ENCODE peak calls at places on chromosomes 7 and 10, in ten cellular contexts. M is endothelial cell of umbilical vein, E is fibroblast of lung, F is IMR-90, P is HepG2, V is hepatocyte, N is H1, Z is GM23248, X is SK-N-SH, K is PC-9. C is an unnamed sample. For H4K20me1 and H3K9me3, the result is how much of the 10 kb centered on the place peaks cover.

GRCh38 chr10:63700209-63700934 is 179.2 kb downstream of the REEP3 start:
- DNase-seq in N (no peak), V (peak), X (no peak), Z (peak), F (peak), M (peak), E (peak), P (no peak), K (peak), C (no peak)

GRCh38 chr7:9264395-9264794 is 831.0 kb downstream of the NXPH1 start:
- DNase-seq in F (no peak), X (no peak), V (no peak), M (no peak), Z (no peak), P (no peak), K (no peak), E (peak), N (no peak), C (no peak)

GRCh38 chr10:34698979-34699378 is 116.1 kb downstream of the PARD3 start:
- DNase-seq in Z (peak), M (peak), E (peak), N (no peak), V (no peak), P (no peak), X (no peak), F (peak), K (peak), C (no peak)

GRCh38 chr10:127720142-127720541 is 16.8 kb upstream of the FOXI2 start:
- DNase-seq in E (no peak), M (no peak), K (no peak), F (no peak), X (no peak), Z (no peak), V (no peak), N (no peak), P (no peak), C (no peak)

GRCh38 chr10:16745061-16745460 is 72.2 kb downstream of the RSU1 start:
- DNase-seq in M (no peak), P (no peak), X (no peak), K (no peak), Z (no peak), F (no peak), E (no peak), N (no peak), V (no peak), C (no peak)

GRCh38 chr10:85995791-85996190 is 370.8 kb downstream of the GRID1 start:
- DNase-seq in F (peak), M (no peak), N (no peak), X (peak), E (peak), P (peak), V (peak), K (no peak), Z (peak), C (peak)

GRCh38 chr7:22397981-22398380 is 41.0 kb upstream of the RAPGEF5 start:
- DNase-seq in N (no peak), P (no peak), M (no peak), E (peak), K (no peak), V (no peak), X (no peak), Z (peak), F (peak), C (no peak)

GRCh38 chr7:21850531-21851285 is 95.0 kb downstream of the CDCA7L start:
- DNase-seq in N (no peak), M (peak), K (no peak), F (peak), E (peak), Z (peak), X (no peak), P (no peak), V (no peak), C (no peak)

GRCh38 chr10:11742009-11742778 is at the start of gene ECHDC3:
- DNase-seq in P (no peak), K (no peak), F (no peak), Z (peak), M (peak), X (peak), N (peak), E (peak), V (peak), C (no peak)

GRCh38 chr7:150357277-150357676 is 11.3 kb upstream of the REPIN1 start:
- DNase-seq in K (no peak), M (no peak), V (no peak), F (no peak), X (no peak), Z (no peak), E (no peak), N (no peak), P (no peak), C (no peak)

GRCh38 chr10:26410356-26410755 is 27.8 kb upstream of the APBB1IP start:
- DNase-seq in M (no peak), Z (no peak), X (no peak), V (no peak), F (no peak), K (no peak), P (no peak), N (no peak), E (no peak), C (no peak)

GRCh38 chr10:3538850-3539531 is 246.0 kb downstream of the KLF6 start:
- DNase-seq in P (no peak), Z (peak), X (no peak), V (peak), M (peak), F (peak), E (peak), K (peak), N (no peak), C (no peak)

GRCh38 chr7:21425290-21425689 is 2.6 kb upstream of the SP4 start:
- DNase-seq in Z (no peak), M (no peak), K (no peak), F (no peak), N (no peak), E (no peak), X (no peak), V (no peak), P (no peak), C (no peak)

GRCh38 chr7:79512269-79512668 is 58.8 kb upstream of the MAGI2 start:
- DNase-seq in Z (peak), K (no peak), M (no peak), E (no peak), F (peak), N (no peak), P (no peak), X (no peak), V (no peak), C (no peak)

GRCh38 chr7:95027181-95027872 is 119.9 kb downstream of the PPP1R9A start:
- DNase-seq in P (no peak), Z (no peak), X (no peak), N (no peak), V (no peak), E (no peak), K (no peak), F (no peak), M (no peak), C (no peak)

GRCh38 chr10:124647421-124648130 is 96.6 kb downstream of the FAM53B start:
- DNase-seq in Z (peak), N (no peak), P (peak), K (no peak), M (peak), X (peak), V (no peak), E (no peak), F (peak), C (peak)

GRCh38 chr7:47458057-47458456 is 123.9 kb downstream of the TNS3 start:
- DNase-seq in E (peak), V (no peak), Z (peak), F (peak), M (peak), K (no peak), N (no peak), X (no peak), P (peak), C (no peak)

GRCh38 chr10:129657297-129657974 is 190.4 kb downstream of the MGMT start:
- DNase-seq in N (no peak), F (no peak), V (no peak), Z (no peak), X (no peak), M (no peak), P (no peak), K (no peak), E (no peak), C (no peak)

GRCh38 chr7:55871932-55872485 is 9.5 kb upstream of the SEPTIN14 start:
- DNase-seq in N (no peak), Z (no peak), E (no peak), P (no peak), X (no peak), F (no peak), V (no peak), M (no peak), K (no peak), C (no peak)

GRCh38 chr7:76069238-76069638 is 21.3 kb downstream of the MDH2 start:
- DNase-seq in M (peak), E (peak), F (peak), P (no peak), X (peak), K (peak), N (no peak), V (peak), Z (peak), C (no peak)

GRCh38 chr7:4273566-4274230 is 408.4 kb upstream of the FOXK1 start:
- DNase-seq in F (no peak), P (no peak), N (no peak), X (no peak), M (no peak), V (no peak), K (no peak), Z (no peak), E (no peak), C (no peak)

GRCh38 chr7:106397994-106398393 is 113.2 kb upstream of the NAMPT start:
- DNase-seq in Z (no peak), X (no peak), K (no peak), N (no peak), V (no peak), P (no peak), M (no peak), E (no peak), F (no peak), C (no peak)

GRCh38 chr7:98992076-98992475 is 113.7 kb downstream of the TRRAP start:
- DNase-seq in E (no peak), X (no peak), F (no peak), M (no peak), Z (no peak), V (no peak), P (no peak), N (no peak), K (no peak), C (no peak)

GRCh38 chr7:45592230-45592991 is 18.2 kb downstream of the ADCY1 start:
- DNase-seq in F (no peak), K (no peak), Z (no peak), X (peak), V (no peak), E (no peak), N (peak), M (no peak), P (no peak), C (no peak)

GRCh38 chr10:110500515-110500905 is 2.8 kb downstream of the DUSP5 start:
- DNase-seq in P (no peak), X (no peak), K (peak), V (peak), N (no peak), F (peak), E (peak), Z (peak), M (peak), C (no peak)
- H4K20me1 ChIP-seq in P (under half), X (under half), K (half or more), V (under half), N (under half), F (half or more), E (under half), Z (under half), M (under half), C (under half)

GRCh38 chr7:24965831-24966708 is 13.9 kb downstream of the OSBPL3 start:
- DNase-seq in E (peak), N (no peak), V (peak), P (no peak), M (peak), K (peak), X (no peak), F (peak), Z (no peak), C (peak)
- H3K27ac ChIP-seq in E (no peak), N (no peak), V (peak), P (no peak), M (no peak), K (peak), X (no peak), F (no peak), Z (no peak), C (peak)

GRCh38 chr10:2263556-2263955 is 526.2 kb upstream of the ADARB2 start:
- DNase-seq in Z (no peak), E (no peak), M (no peak), K (no peak), V (no peak), X (no peak), F (no peak), P (no peak), N (no peak), C (no peak)

GRCh38 chr10:2262333-2262732 is 525.0 kb upstream of the ADARB2 start:
- DNase-seq in X (no peak), F (no peak), V (no peak), E (no peak), P (no peak), Z (no peak), N (no peak), M (no peak), K (no peak), C (no peak)

GRCh38 chr10:2262878-2263277 is 525.6 kb upstream of the ADARB2 start:
- DNase-seq in V (no peak), N (no peak), E (no peak), K (no peak), X (no peak), M (no peak), F (no peak), P (no peak), Z (no peak), C (no peak)
- H3K9me3 ChIP-seq in V (under half), N (under half), E (under half), K (under half), X (under half), M (under half), F (under half), P (under half), Z (under half), C (under half)

GRCh38 chr7:129908181-129908580 is 44.6 kb downstream of the UBE2H start:
- DNase-seq in P (no peak), K (no peak), N (no peak), V (no peak), F (no peak), M (no peak), X (no peak), Z (peak), E (peak), C (no peak)
- H4K20me1 ChIP-seq in P (under half), K (under half), N (under half), V (half or more), F (half or more), M (under half), X (under half), Z (under half), E (under half), C (under half)

DNA sequence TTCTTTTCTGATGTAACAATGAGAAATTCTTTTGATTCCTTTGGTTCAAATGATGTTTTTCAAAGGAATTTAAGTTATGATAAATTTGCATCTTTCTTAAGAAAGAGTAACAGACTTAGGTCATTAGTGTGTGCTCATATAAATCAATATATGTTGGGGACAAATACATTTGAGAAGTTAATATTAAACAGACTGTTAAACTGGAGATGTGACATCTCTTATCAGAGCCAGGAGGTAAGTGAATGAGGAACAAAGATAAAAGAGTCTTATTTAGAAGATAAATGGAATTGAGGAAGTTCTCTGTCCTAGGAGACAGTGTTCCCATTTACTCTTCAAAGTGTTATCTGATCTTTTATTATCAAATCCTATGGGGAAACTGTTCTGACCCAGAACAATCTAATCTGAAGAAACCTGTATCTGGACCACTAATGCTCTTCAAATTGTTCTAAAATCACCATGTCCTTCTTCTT is 104.9 kb upstream of the LAMB4 start:
- DNase-seq in F (peak), E (peak), X (no peak), N (no peak), V (no peak), M (peak), P (no peak), Z (peak), K (no peak), C (no peak)
- H3K27ac ChIP-seq in F (no peak), E (no peak), X (peak), N (no peak), V (peak), M (peak), P (no peak), Z (peak), K (peak), C (no peak)

DNA sequence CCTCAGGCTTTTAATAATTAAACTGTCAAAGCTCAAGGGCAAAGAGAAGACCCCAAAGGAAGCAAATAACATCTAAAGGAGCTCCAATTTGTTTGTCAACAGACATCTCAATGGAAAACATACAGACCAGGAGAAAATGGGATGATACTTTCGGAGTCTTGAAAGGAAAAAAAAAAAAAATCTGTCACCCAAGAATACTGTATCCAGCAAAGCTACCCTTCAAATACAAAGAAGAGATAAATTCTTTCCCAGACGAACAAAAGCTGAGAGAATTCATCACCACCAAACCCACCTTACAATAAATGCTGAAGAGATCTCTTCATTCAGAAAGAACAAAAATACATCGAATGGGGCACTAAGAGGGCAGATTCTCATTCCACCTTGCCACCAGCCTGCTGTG is 232.8 kb downstream of the PTPRN2 start:
- DNase-seq in N (no peak), X (no peak), M (no peak), F (no peak), E (no peak), P (no peak), V (no peak), Z (no peak), K (no peak), C (no peak)
- H3K9me3 ChIP-seq in N (under half), X (under half), M (under half), F (half or more), E (under half), P (under half), V (under half), Z (under half), K (under half), C (under half)

GRCh38 chr7:77697535-77697831 is 1.2 kb downstream of the RSBN1L start:
- DNase-seq in X (peak), P (no peak), K (peak), F (no peak), M (no peak), Z (peak), N (no peak), V (no peak), E (no peak), C (peak)
- H4K20me1 ChIP-seq in X (under half), P (under half), K (under half), F (under half), M (under half), Z (under half), N (under half), V (under half), E (under half), C (under half)

C was measured in OCI-LY7.